ENCODE peak calls at places on chromosomes 3 and 15, in five cellular contexts. G is activated effector memory CD4-positive, alpha-beta T cell treated with Interleukin-2 at 50 U/mL for 16 hours; R is effector memory CD8-positive, alpha-beta T cell; S is germinal center; P is fibroblast of gingiva. J is an unnamed sample.

GRCh38 chr3:184031187-184031792 is at the start of gene HTR3D:
- DNase-seq in G (no peak), R (no peak), S (no peak), P (no peak), J (no peak)

GRCh38 chr3:101988591-101988990 is 139.3 kb downstream of the NFKBIZ start:
- DNase-seq in G (no peak), R (no peak), S (no peak), P (no peak), J (no peak)

GRCh38 chr15:90871097-90871715 is 2.8 kb downstream of the FURIN start:
- DNase-seq in G (no peak), R (no peak), S (no peak), P (peak; percentile 29), J (no peak)

GRCh38 chr3:165195226-165195625 is 958 bp downstream of the SLITRK3 start:
- DNase-seq in G (no peak), R (no peak), S (no peak), P (no peak), J (no peak)

GRCh38 chr15:37767841-37768455 is 166.5 kb upstream of the TMCO5A start:
- DNase-seq in G (no peak), R (no peak), S (no peak), P (no peak), J (no peak)

GRCh38 chr15:52178765-52179164 is 12.4 kb downstream of the GNB5 start:
- DNase-seq in G (no peak), R (no peak), S (peak; percentile 10), P (no peak), J (no peak)

GRCh38 chr3:97264180-97264579 is 449.8 kb downstream of the EPHA6 start:
- DNase-seq in G (no peak), R (no peak), S (no peak), P (no peak), J (no peak)

GRCh38 chr15:43509002-43509922 is 8.1 kb upstream of the MAP1A start:
- DNase-seq in G (no peak), R (no peak), S (no peak), P (peak; percentile 91), J (no peak)

GRCh38 chr3:177597325-177598109 is 400.2 kb upstream of the TBL1XR1 start:
- DNase-seq in G (peak; percentile 6), R (peak; percentile 23), S (peak; percentile 33), P (peak; percentile 93), J (no peak)

GRCh38 chr3:14237431-14237830 is 58.8 kb downstream of the LSM3 start:
- DNase-seq in G (no peak), R (no peak), S (no peak), P (no peak), J (no peak)

GRCh38 chr15:100762913-100763627 is 116.6 kb upstream of the ALDH1A3 start:
- DNase-seq in G (no peak), R (no peak), S (no peak), P (no peak), J (no peak)

GRCh38 chr3:11236588-11237461 is 35.4 kb upstream of the ATG7 start:
- DNase-seq in G (peak; percentile 63), R (peak; percentile 79), S (peak; percentile 67), P (peak; percentile 42), J (peak; percentile 55)

J was measured in activated T-helper 1 cell treated with Interleukin-2 at 50 U/mL for 16 hours.